ENCODE peak calls at places on chromosome 11, in nine cellular contexts. R is endothelial cell; V is progenitor cell of endocrine pancreas; Y is Peyer's patch; U is AG04450; H is CD4-positive, alpha-beta T cell; M is foreskin fibroblast; L is body of pancreas; Z is fibroblast of pulmonary artery. G is an unnamed sample.

GRCh38 chr11:91160661-91161060 is 937.8 kb upstream of the CHORDC1 start:
- DNase-seq in U (no peak), V (no peak), H (no peak), L (no peak), R (no peak), M (no peak), Y (no peak), Z (no peak), G (no peak)

GRCh38 chr11:78381867-78382266 is 35.8 kb downstream of the GAB2 start:
- DNase-seq in H (no peak), R (no peak), V (no peak), L (no peak), M (no peak), Y (no peak), U (no peak), Z (no peak), G (no peak)

GRCh38 chr11:94794287-94795168 is 26.4 kb downstream of the AMOTL1 start:
- DNase-seq in L (peak), V (no peak), Z (peak), U (peak), H (no peak), R (no peak), Y (no peak), M (peak), G (no peak)

GRCh38 chr11:624705-625635 is at the start of gene CDHR5:
- DNase-seq in Z (no peak), Y (peak), L (peak), R (no peak), M (no peak), U (no peak), H (no peak), V (no peak), G (no peak)

GRCh38 chr11:114199051-114199450 is 97.1 kb upstream of the NNMT start:
- DNase-seq in L (no peak), R (no peak), U (no peak), Z (no peak), Y (no peak), H (no peak), M (no peak), V (no peak), G (no peak)

GRCh38 chr11:122038543-122038942 is 77.5 kb downstream of the BLID start:
- DNase-seq in H (no peak), M (peak), Y (no peak), V (no peak), Z (peak), L (no peak), U (peak), R (no peak), G (no peak)

GRCh38 chr11:64650923-64651523 is 60.0 kb downstream of the SLC22A12 start:
- DNase-seq in M (peak), U (no peak), H (no peak), Z (peak), R (peak), Y (no peak), L (no peak), V (no peak), G (no peak)

GRCh38 chr11:28176231-28176853 is 68.2 kb downstream of the METTL15 start:
- DNase-seq in R (no peak), V (no peak), Y (no peak), U (no peak), M (peak), Z (no peak), L (no peak), H (no peak), G (no peak)

GRCh38 chr11:66685276-66686099 is 7.8 kb upstream of the RBM4B start:
- DNase-seq in Z (no peak), U (no peak), V (no peak), H (no peak), L (no peak), R (no peak), Y (no peak), M (no peak), G (no peak)

GRCh38 chr11:68373810-68374501 is 61.6 kb downstream of the LRP5 start:
- DNase-seq in Y (no peak), L (peak), R (no peak), M (peak), V (no peak), Z (peak), U (no peak), H (no peak), G (no peak)

GRCh38 chr11:132373405-132374141 is 1003.2 kb downstream of the NTM start:
- DNase-seq in R (no peak), M (no peak), Y (no peak), Z (no peak), L (no peak), U (no peak), H (no peak), V (no peak), G (no peak)

GRCh38 chr11:19605500-19606371 is 106.9 kb upstream of the NAV2 start:
- DNase-seq in L (no peak), V (no peak), Z (peak), U (no peak), H (no peak), M (peak), Y (no peak), R (no peak), G (no peak)

GRCh38 chr11:77175021-77175842 is 47.2 kb downstream of the MYO7A start:
- DNase-seq in M (peak), U (no peak), V (no peak), Z (no peak), H (no peak), L (no peak), R (no peak), Y (no peak), G (no peak)

GRCh38 chr11:3220521-3221407 is 2.2 kb upstream of the MRGPRG start:
- DNase-seq in R (no peak), V (no peak), L (peak), Y (peak), U (no peak), H (no peak), M (no peak), Z (no peak), G (no peak)

GRCh38 chr11:10973416-10973815 is 115.6 kb upstream of the ZBED5 start:
- DNase-seq in Z (no peak), M (no peak), V (no peak), L (no peak), U (no peak), H (no peak), R (no peak), Y (no peak), G (no peak)

GRCh38 chr11:120710354-120711187 is 199.0 kb downstream of the GRIK4 start:
- DNase-seq in Y (no peak), V (peak), Z (peak), M (peak), U (peak), L (peak), R (peak), H (no peak), G (no peak)

GRCh38 chr11:33376331-33377099 is 119.3 kb downstream of the HIPK3 start:
- DNase-seq in R (peak), U (no peak), L (no peak), M (peak), Z (peak), H (no peak), Y (no peak), V (peak), G (no peak)

GRCh38 chr11:28132541-28132940 is 24.4 kb downstream of the METTL15 start:
- DNase-seq in L (no peak), Z (no peak), H (no peak), V (no peak), R (no peak), U (no peak), Y (no peak), M (peak), G (no peak)

DNA sequence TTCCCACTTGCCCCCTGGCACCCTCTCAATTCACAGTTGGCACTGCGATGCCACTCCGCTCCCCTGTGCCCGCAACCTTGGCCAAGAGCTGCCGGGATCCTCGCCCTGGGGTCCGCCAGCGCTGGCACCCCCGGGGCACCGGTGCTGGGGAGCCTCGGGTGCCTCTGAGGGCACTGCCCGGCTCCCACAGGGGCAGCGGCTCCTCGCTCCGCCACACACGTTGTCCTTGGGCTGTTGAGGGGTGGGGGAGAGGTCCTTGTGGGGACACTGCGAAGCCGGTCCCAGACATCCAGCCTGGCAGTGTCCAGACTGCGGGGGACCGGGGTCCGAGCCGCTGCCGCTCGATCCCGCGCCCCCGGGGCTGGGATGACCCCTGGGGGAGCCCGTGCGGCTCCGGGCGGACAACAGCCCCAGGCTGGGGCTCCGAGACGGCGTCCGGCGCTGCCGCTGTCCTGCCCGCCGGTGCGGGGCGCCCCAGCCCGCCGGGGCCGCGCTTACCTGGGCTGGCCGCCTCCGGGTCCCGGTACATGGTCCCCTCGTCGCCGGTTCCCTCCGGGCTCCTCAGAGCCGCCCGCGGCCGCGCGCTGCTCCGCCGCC is 486 bp downstream of the SYT7 start:
- DNase-seq in V (no peak), U (no peak), Y (no peak), M (peak), L (peak), R (peak), Z (no peak), H (no peak), G (peak)
- TF ChIP-seq CTCF in V (peak), U (no peak), Y (no peak), M (no peak), L (no peak), R (peak), Z (no peak), H (no peak), G (no peak)

GRCh38 chr11:13667245-13667644 is 1.2 kb upstream of the FAR1 start:
- DNase-seq in Y (no peak), H (no peak), U (no peak), Z (no peak), M (peak), V (no peak), R (no peak), L (no peak), G (no peak)

GRCh38 chr11:13668957-13669521 is 571 bp downstream of the FAR1 start:
- DNase-seq in V (peak), R (peak), Y (peak), U (no peak), M (peak), Z (peak), H (peak), L (peak), G (no peak)

GRCh38 chr11:13667795-13668101 is 720 bp upstream of the FAR1 start:
- DNase-seq in L (no peak), Y (no peak), U (no peak), H (no peak), Z (no peak), V (no peak), M (no peak), R (no peak), G (no peak)

GRCh38 chr11:13669544-13670488 is 1.3 kb downstream of the FAR1 start:
- DNase-seq in Y (no peak), H (no peak), V (no peak), Z (peak), U (no peak), R (no peak), M (peak), L (no peak), G (no peak)

GRCh38 chr11:13668102-13668956 is at the start of gene FAR1:
- DNase-seq in U (peak), Z (peak), Y (peak), M (peak), R (peak), H (peak), L (peak), V (peak), G (peak)
- TF ChIP-seq CTCF in U (peak), Z (peak), Y (peak), M (peak), R (peak), H (peak), L (peak), V (peak), G (no peak)

GRCh38 chr11:86803641-86804040 is 3.3 kb downstream of the PRSS23 start:
- DNase-seq in R (no peak), V (no peak), H (no peak), Z (peak), Y (no peak), L (no peak), M (no peak), U (no peak), G (no peak)

GRCh38 chr11:86800956-86801264 is 568 bp downstream of the PRSS23 start:
- DNase-seq in U (no peak), Y (no peak), M (no peak), R (no peak), V (no peak), H (no peak), Z (peak), L (no peak), G (no peak)

GRCh38 chr11:86802146-86802545 is 1.8 kb downstream of the PRSS23 start:
- DNase-seq in V (no peak), Z (peak), U (no peak), L (no peak), Y (no peak), H (no peak), M (no peak), R (no peak), G (no peak)

GRCh38 chr11:86803136-86803535 is 2.8 kb downstream of the PRSS23 start:
- DNase-seq in H (no peak), U (no peak), L (no peak), R (no peak), Z (no peak), V (no peak), Y (no peak), M (no peak), G (no peak)

GRCh38 chr11:86802601-86803051 is 2.3 kb downstream of the PRSS23 start:
- DNase-seq in V (no peak), H (no peak), U (no peak), Z (peak), M (peak), L (peak), Y (no peak), R (peak), G (no peak)
- TF ChIP-seq CTCF in V (peak), H (no peak), U (peak), Z (peak), M (peak), L (peak), Y (peak), R (no peak), G (no peak)

GRCh38 chr11:12502041-12502440 is 124.7 kb downstream of the PARVA start:
- DNase-seq in H (no peak), Y (no peak), Z (no peak), R (no peak), L (no peak), M (peak), U (no peak), V (no peak), G (no peak)

GRCh38 chr11:12494699-12495098 is 117.3 kb downstream of the PARVA start:
- DNase-seq in Z (peak), H (no peak), U (no peak), L (no peak), V (no peak), M (peak), Y (no peak), R (no peak), G (no peak)

GRCh38 chr11:12497431-12497830 is 120.1 kb downstream of the PARVA start:
- DNase-seq in R (no peak), H (no peak), V (no peak), Y (no peak), Z (no peak), M (no peak), L (no peak), U (no peak), G (no peak)

GRCh38 chr11:12499071-12499470 is 121.7 kb downstream of the PARVA start:
- DNase-seq in Z (no peak), L (no peak), V (no peak), U (no peak), M (no peak), H (no peak), R (no peak), Y (no peak), G (no peak)

DNA sequence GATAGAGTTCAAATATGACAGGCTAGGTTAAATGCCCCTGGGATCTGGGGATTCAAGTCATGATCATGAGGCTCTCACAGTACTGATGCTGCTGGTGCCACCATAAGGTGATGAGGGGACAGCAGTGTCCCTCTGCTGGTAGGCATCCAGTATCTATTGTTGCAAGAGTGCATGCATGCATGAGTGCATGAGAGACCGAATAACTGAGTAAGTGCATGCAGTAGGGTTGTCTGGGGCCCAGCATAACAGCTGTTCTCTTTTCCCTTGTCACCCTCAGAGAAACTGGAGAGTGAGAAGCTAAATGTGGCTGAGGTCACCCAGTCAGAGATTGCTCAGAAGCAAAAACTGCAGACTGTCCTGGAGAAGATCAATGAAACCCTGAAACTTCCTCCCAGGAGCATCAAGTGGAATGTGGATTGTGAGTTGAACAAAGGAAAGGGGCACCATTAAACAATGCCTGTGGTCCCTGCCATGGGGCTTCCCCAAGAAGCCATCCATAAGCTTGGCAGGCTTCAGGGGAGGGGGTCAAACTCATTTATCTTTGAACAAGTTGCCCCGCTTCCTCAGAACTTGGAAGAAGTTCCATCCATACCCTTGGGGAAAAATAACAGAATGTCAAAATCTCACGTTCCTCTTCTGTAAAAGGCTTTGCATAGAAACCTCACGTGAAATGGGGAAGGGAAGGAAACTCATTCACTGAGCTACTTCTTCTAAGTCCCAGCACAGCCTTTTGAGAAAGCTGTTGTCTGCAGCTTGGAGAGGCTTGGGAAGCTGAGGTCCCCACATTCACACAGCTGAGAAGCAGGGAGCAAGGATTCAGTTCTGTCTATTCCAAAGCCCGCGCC is 119.0 kb downstream of the PARVA start:
- DNase-seq in U (no peak), R (no peak), V (no peak), M (no peak), L (no peak), H (no peak), Y (no peak), Z (no peak), G (no peak)
- TF ChIP-seq CTCF in U (peak), R (no peak), V (no peak), M (peak), L (no peak), H (no peak), Y (peak), Z (peak), G (no peak)

GRCh38 chr11:12410006-12410728 is 32.8 kb downstream of the PARVA start:
- DNase-seq in M (peak), L (no peak), H (no peak), Z (peak), V (no peak), U (no peak), R (no peak), Y (no peak), G (no peak)
- TF ChIP-seq CTCF in M (peak), L (no peak), H (no peak), Z (peak), V (peak), U (peak), R (no peak), Y (no peak), G (no peak)

GRCh38 chr11:128548655-128549255 is 38.6 kb downstream of the ETS1 start:
- DNase-seq in R (peak), Y (peak), M (peak), H (no peak), L (peak), V (no peak), U (no peak), Z (peak), G (peak)
- TF ChIP-seq CTCF in R (no peak), Y (no peak), M (no peak), H (no peak), L (no peak), V (no peak), U (no peak), Z (no peak), G (no peak)

GRCh38 chr11:34493468-34493867 is 20.1 kb downstream of the ELF5 start:
- DNase-seq in R (no peak), U (no peak), Y (no peak), V (no peak), H (no peak), M (no peak), Z (no peak), L (no peak), G (no peak)
- TF ChIP-seq CTCF in R (no peak), U (no peak), Y (no peak), V (no peak), H (no peak), M (no peak), Z (no peak), L (no peak), G (no peak)

DNA sequence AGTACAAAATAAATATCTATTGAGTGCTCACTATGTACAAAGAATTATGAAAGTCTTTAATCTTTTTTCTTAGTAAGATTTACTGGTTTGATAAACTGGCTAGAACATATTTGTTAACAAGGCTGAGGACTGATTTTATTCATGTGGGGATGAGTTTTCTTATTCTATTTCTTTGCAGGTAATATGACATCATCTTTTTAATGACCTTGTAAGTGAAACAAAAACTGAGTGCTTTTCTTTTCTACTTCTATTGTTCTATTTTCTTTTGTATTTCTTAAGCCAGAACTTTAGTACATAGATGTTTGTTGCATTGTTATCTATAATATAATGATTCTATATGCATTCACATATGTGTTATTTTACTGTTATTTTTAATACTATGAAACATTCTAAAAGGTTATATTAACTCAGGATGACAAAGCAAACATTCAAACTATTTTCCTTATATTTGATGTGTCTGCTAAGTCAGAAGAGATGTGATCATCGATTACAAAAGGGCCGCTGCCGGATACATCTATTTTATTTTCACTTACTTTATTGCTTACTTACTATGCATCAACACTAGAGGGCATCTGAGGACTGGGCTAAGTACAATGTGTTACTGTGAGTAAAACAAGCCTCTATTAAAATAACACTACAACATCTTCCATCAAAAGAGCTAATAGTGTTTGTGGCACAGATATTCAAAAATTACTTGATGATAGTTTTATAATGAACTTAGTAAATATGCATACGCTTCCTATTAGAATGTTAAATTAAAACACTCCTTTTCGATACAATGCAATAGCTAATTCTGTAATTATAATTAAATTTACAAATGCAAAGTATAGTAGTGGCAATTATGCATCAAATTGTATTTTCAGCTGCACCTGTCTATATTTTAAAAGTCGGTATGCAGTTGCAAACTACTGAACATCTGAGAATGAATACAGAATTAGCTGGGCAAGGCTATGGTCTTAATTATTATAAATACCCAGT is 110.8 kb upstream of the ARHGAP42 start:
- DNase-seq in L (no peak), H (no peak), Y (no peak), R (peak), M (peak), U (no peak), V (no peak), Z (peak), G (no peak)
- TF ChIP-seq CTCF in L (peak), H (no peak), Y (peak), R (peak), M (peak), U (peak), V (peak), Z (peak), G (no peak)

GRCh38 chr11:134999490-135000066 is 587.5 kb upstream of the B3GAT1 start:
- DNase-seq in U (no peak), V (no peak), L (no peak), H (no peak), Y (no peak), R (no peak), Z (no peak), M (no peak), G (no peak)
- TF ChIP-seq CTCF in U (no peak), V (no peak), L (no peak), H (no peak), Y (no peak), R (no peak), Z (no peak), M (no peak), G (no peak)

GRCh38 chr11:75423721-75424120 is 9.3 kb downstream of the KLHL35 start:
- DNase-seq in R (no peak), M (no peak), Z (no peak), H (no peak), V (no peak), Y (no peak), L (no peak), U (no peak), G (no peak)
- TF ChIP-seq CTCF in R (no peak), M (no peak), Z (no peak), H (no peak), V (no peak), Y (no peak), L (no peak), U (no peak), G (no peak)

G was measured in activated B cell treated with CpG ODN at 0.5 μM for 24 hours.